ENCODE peak calls at places on chromosomes 3 and 15, in five cellular contexts. Z is RWPE1, L is H9, A is MCF 10A, K is mucosa of descending colon. T is an unnamed sample.

GRCh38 chr3:105997800-105998526 is 129.2 kb upstream of the CBLB start:
- DNase-seq in Z (peak), L (no peak), A (peak), K (no peak), T (peak)

GRCh38 chr3:127588675-127589577 is 1.6 kb downstream of the TPRA1 start:
- DNase-seq in Z (peak), L (peak), A (peak), K (no peak), T (peak)

GRCh38 chr15:28904541-28905303 is 18.9 kb downstream of the APBA2 start:
- DNase-seq in Z (no peak), L (peak), A (no peak), K (no peak), T (no peak)

GRCh38 chr3:13149331-13150203 is 76.3 kb upstream of the IQSEC1 start:
- DNase-seq in Z (no peak), L (no peak), A (no peak), K (no peak), T (no peak)

GRCh38 chr3:8589880-8590556 is 54.6 kb downstream of the SSUH2 start:
- DNase-seq in Z (no peak), L (no peak), A (no peak), K (no peak), T (peak)

GRCh38 chr15:70635895-70636294 is 127.5 kb downstream of the UACA start:
- DNase-seq in Z (no peak), L (no peak), A (no peak), K (no peak), T (no peak)

GRCh38 chr15:90201150-90201943 is at the start of gene SEMA4B:
- DNase-seq in Z (peak), L (peak), A (peak), K (peak), T (no peak)

GRCh38 chr15:31511707-31512310 is 185.2 kb downstream of the KLF13 start:
- DNase-seq in Z (no peak), L (peak), A (no peak), K (no peak), T (no peak)

GRCh38 chr3:192170659-192171058 is 556.7 kb downstream of the FGF12 start:
- DNase-seq in Z (peak), L (no peak), A (no peak), K (no peak), T (no peak)

GRCh38 chr3:13158441-13158840 is 85.2 kb upstream of the IQSEC1 start:
- DNase-seq in Z (no peak), L (no peak), A (no peak), K (no peak), T (no peak)

GRCh38 chr3:143478124-143478693 is 358.6 kb downstream of the CHST2 start:
- DNase-seq in Z (no peak), L (peak), A (no peak), K (peak), T (no peak)

GRCh38 chr3:106399208-106399607 is 530.4 kb upstream of the CBLB start:
- DNase-seq in Z (no peak), L (no peak), A (no peak), K (no peak), T (no peak)

GRCh38 chr3:86990734-86991481 is at the start of gene VGLL3:
- DNase-seq in Z (peak), L (peak), A (peak), K (peak), T (peak)

GRCh38 chr3:46695177-46695961 is 1.9 kb upstream of the ALS2CL start:
- DNase-seq in Z (no peak), L (peak), A (peak), K (peak), T (no peak)

GRCh38 chr3:194245975-194246561 is 105.1 kb downstream of the CPN2 start:
- DNase-seq in Z (no peak), L (peak), A (no peak), K (no peak), T (no peak)

GRCh38 chr3:16849795-16850194 is 35.0 kb upstream of the PLCL2 start:
- DNase-seq in Z (no peak), L (no peak), A (peak), K (no peak), T (peak)

GRCh38 chr3:34229871-34230270 is 431.4 kb downstream of the PDCD6IP start:
- DNase-seq in Z (no peak), L (no peak), A (no peak), K (peak), T (no peak)

GRCh38 chr15:60530653-60531052 is 51.7 kb upstream of the ICE2 start:
- DNase-seq in Z (no peak), L (no peak), A (no peak), K (no peak), T (no peak)

GRCh38 chr15:40358492-40359353 is 704 bp downstream of the DISP2 start:
- DNase-seq in Z (no peak), L (peak), A (no peak), K (peak), T (no peak)

GRCh38 chr3:136042608-136043221 is 77.2 kb downstream of the PPP2R3A start:
- DNase-seq in Z (peak), L (no peak), A (peak), K (no peak), T (peak)

GRCh38 chr3:152384412-152384811 is 115.7 kb downstream of the MBNL1 start:
- DNase-seq in Z (no peak), L (no peak), A (no peak), K (no peak), T (no peak)

GRCh38 chr3:73502609-73503560 is 121.9 kb downstream of the PDZRN3 start:
- DNase-seq in Z (peak), L (peak), A (peak), K (peak), T (peak)

GRCh38 chr15:49990835-49991540 is 128.0 kb downstream of the ATP8B4 start:
- DNase-seq in Z (no peak), L (no peak), A (no peak), K (no peak), T (peak)

GRCh38 chr15:25830844-25831443 is 32.2 kb downstream of the ATP10A start:
- DNase-seq in Z (peak), L (no peak), A (peak), K (no peak), T (peak)

GRCh38 chr3:21170964-21171363 is 580.0 kb downstream of the ZNF385D start:
- DNase-seq in Z (no peak), L (peak), A (peak), K (no peak), T (no peak)

GRCh38 chr15:74982183-74982582 is 13.2 kb upstream of the SCAMP5 start:
- DNase-seq in Z (no peak), L (no peak), A (peak), K (no peak), T (no peak)

GRCh38 chr3:117144832-117145231 is 435.3 kb downstream of the TUSC7 start:
- DNase-seq in Z (no peak), L (no peak), A (no peak), K (no peak), T (no peak)

GRCh38 chr3:71111784-71112440 is 471.6 kb downstream of the FOXP1 start:
- DNase-seq in Z (peak), L (no peak), A (peak), K (no peak), T (peak)

GRCh38 chr15:49145651-49146609 is 9.5 kb downstream of the COPS2 start:
- DNase-seq in Z (peak), L (no peak), A (peak), K (no peak), T (peak)

GRCh38 chr15:47466357-47466756 is 250.9 kb upstream of the SEMA6D start:
- DNase-seq in Z (peak), L (no peak), A (peak), K (no peak), T (peak)

GRCh38 chr15:50549326-50549725 is 2.9 kb upstream of the USP50 start:
- DNase-seq in Z (no peak), L (no peak), A (no peak), K (no peak), T (no peak)

GRCh38 chr3:106092792-106093191 is 224.0 kb upstream of the CBLB start:
- DNase-seq in Z (no peak), L (no peak), A (peak), K (no peak), T (no peak)

GRCh38 chr15:88636039-88636438 is 2.8 kb upstream of the ISG20 start:
- DNase-seq in Z (peak), L (peak), A (peak), K (peak), T (no peak)

GRCh38 chr3:138833908-138834358 is 795 bp downstream of the PIK3CB start:
- DNase-seq in Z (peak), L (no peak), A (peak), K (no peak), T (no peak)

GRCh38 chr3:171327441-171328174 is 132.6 kb downstream of the TNIK start:
- DNase-seq in Z (no peak), L (no peak), A (no peak), K (no peak), T (no peak)

GRCh38 chr3:172096881-172097420 is 57.6 kb downstream of the FNDC3B start:
- DNase-seq in Z (peak), L (no peak), A (peak), K (no peak), T (peak)

GRCh38 chr15:39199076-39199475 is 381.8 kb upstream of the THBS1 start:
- DNase-seq in Z (no peak), L (no peak), A (no peak), K (peak), T (peak)
- TF ChIP-seq CTCF in Z (no peak), L (no peak), A (no peak), K (no peak), T (no peak)

GRCh38 chr3:121231872-121232271 is 313.9 kb downstream of the POLQ start:
- DNase-seq in Z (no peak), L (no peak), A (no peak), K (no peak), T (no peak)
- TF ChIP-seq CTCF in Z (no peak), L (no peak), A (no peak), K (no peak), T (no peak)

DNA sequence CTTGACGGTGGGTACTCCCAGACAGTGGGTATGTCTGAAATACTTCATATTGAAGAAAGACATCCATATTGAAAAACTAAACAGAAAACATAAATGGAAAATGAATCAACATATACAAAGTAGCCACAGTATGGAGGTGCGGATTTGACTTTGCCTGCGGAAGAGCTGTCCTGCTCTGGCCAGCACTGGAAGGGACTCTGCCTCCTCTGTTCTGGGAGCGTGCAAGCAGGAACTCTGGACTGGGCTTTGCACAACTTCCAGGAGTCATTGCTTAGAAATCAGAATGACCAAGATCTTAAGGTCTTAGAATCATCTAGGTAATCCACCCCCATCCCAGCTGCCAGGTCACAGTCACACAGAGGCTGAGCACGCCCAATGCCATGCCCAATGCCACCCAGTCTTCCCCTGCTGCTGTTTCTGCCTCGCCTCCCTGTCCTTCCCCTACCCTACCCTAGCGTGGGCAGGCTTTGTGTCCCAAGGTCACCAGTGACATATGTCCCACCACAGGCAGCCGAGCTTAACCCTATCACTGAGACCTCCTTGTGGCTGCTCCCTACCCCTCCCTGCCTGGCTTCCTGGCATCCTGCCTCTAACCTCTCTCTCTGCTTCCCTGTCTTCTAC is 36.3 kb downstream of the CDC25A start:
- DNase-seq in Z (no peak), L (no peak), A (no peak), K (peak), T (no peak)
- TF ChIP-seq CTCF in Z (peak), L (no peak), A (no peak), K (no peak), T (peak)

DNA sequence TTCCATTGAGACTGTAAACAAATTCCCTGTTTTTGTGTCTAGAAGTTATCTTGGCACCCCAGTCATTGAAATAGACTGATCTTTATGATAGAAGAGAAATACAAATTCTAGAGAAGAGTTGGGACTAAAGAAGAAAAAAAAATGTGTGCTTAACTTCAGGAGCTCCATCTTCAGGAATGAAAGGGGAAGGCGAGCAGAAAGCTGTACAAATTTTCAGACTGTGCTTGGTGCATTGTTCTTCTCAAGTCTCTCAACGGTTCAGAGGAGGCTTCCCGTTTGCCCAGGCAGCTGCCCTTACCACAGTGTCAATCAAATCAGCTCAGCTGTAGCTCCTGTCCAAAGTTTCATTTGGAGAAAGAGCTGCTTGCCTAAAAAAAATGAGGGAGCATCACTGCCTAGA is 41.7 kb downstream of the OXSM start:
- DNase-seq in Z (no peak), L (no peak), A (peak), K (no peak), T (peak)
- TF ChIP-seq CTCF in Z (no peak), L (peak), A (no peak), K (no peak), T (peak)

DNA sequence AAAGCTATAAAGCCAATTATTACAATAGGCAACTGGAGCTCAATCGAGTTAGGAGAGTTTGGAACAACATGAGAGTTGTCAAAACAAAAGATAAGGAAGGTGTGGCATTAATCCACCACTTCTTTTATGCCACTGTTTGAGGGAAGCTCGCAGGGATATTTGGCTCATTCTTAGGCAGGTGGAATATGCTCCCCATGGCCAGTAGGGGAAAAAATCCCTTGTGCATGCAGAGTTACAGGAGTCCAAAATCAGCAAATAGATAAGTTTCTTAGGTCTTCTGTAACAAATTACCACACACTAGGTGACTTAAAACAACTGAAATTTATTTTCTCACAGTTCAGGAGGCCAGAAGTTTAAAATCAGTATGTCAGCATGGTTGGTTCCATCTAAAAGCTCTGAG is 135.4 kb upstream of the SYNPR start:
- DNase-seq in Z (no peak), L (no peak), A (no peak), K (no peak), T (no peak)
- TF ChIP-seq CTCF in Z (no peak), L (peak), A (no peak), K (no peak), T (no peak)

GRCh38 chr3:169367016-169367415 is 296.5 kb downstream of the MECOM start:
- DNase-seq in Z (no peak), L (no peak), A (no peak), K (no peak), T (no peak)
- TF ChIP-seq CTCF in Z (no peak), L (no peak), A (no peak), K (no peak), T (no peak)

GRCh38 chr3:184298759-184299487 is at the start of gene PSMD2:
- DNase-seq in Z (peak), L (peak), A (peak), K (peak), T (peak)
- TF ChIP-seq CTCF in Z (no peak), L (no peak), A (no peak), K (no peak), T (no peak)

GRCh38 chr3:62131620-62132019 is 241.7 kb downstream of the FEZF2 start:
- DNase-seq in Z (no peak), L (no peak), A (peak), K (no peak), T (no peak)
- TF ChIP-seq CTCF in Z (no peak), L (peak), A (peak), K (no peak), T (peak)

GRCh38 chr3:129352045-129352444 is 73.4 kb downstream of the HMCES start:
- DNase-seq in Z (no peak), L (peak), A (no peak), K (no peak), T (no peak)
- TF ChIP-seq CTCF in Z (no peak), L (peak), A (no peak), K (no peak), T (peak)